ENCODE peak calls at places on chromosomes 1 and 21, in seven cellular contexts. T is esophagus squamous epithelium; D is HT-29; Z is stimulated activated naive CD4-positive, alpha-beta T cell; Y is NCI-H446 treated with DMSO at 0.1 percent for 48 hours; A is mesendoderm; F is activated B cell treated with CpG ODN at 0.5 μM for 24 hours. N is an unnamed sample.

GRCh38 chr21:46100426-46100825 is 2.5 kb downstream of the COL6A2 start:
- DNase-seq in F (no peak), D (no peak), A (no peak), Z (no peak), Y (no peak), T (no peak), N (no peak)

GRCh38 chr1:155004352-155005075 is 1.9 kb downstream of the ZBTB7B start:
- DNase-seq in Y (no peak), F (no peak), T (no peak), A (no peak), D (peak; percentile 36), Z (no peak), N (peak; percentile 20)

GRCh38 chr1:23793018-23793781 is 2.3 kb downstream of the LYPLA2 start:
- DNase-seq in Z (peak; percentile 25), Y (no peak), D (peak; percentile 97), T (no peak), A (peak; percentile 43), F (no peak), N (peak; percentile 47)

GRCh38 chr1:200423235-200423634 is 13.4 kb upstream of the ZNF281 start:
- DNase-seq in D (no peak), T (no peak), Y (no peak), A (peak; percentile 27), F (no peak), Z (no peak), N (no peak)

GRCh38 chr1:53330819-53331218 is 2.9 kb upstream of the LRP8 start:
- DNase-seq in Y (no peak), T (no peak), D (no peak), A (no peak), Z (no peak), F (peak; percentile 12), N (no peak)

GRCh38 chr1:72827285-72827684 is 544.9 kb upstream of the NEGR1 start:
- DNase-seq in Z (no peak), D (no peak), T (no peak), Y (no peak), F (no peak), A (peak; percentile 70), N (no peak)

GRCh38 chr1:10474613-10475507 is at the start of gene PEX14:
- DNase-seq in D (peak; percentile 89), T (peak; percentile 27), Z (peak; percentile 73), Y (peak; percentile 76), A (peak; percentile 96), F (peak; percentile 76), N (peak; percentile 81)

GRCh38 chr1:11488966-11489625 is 10.1 kb downstream of the DISP3 start:
- DNase-seq in T (no peak), F (no peak), Y (no peak), A (no peak), D (no peak), Z (no peak), N (no peak)

GRCh38 chr21:30391615-30392014 is 4.2 kb upstream of the KRTAP13-1 start:
- DNase-seq in T (no peak), F (no peak), Y (peak; percentile 90), D (no peak), Z (no peak), A (no peak), N (no peak)

GRCh38 chr1:31372051-31372450 is 825 bp downstream of the FABP3 start:
- DNase-seq in F (no peak), A (no peak), Y (no peak), T (no peak), Z (no peak), D (no peak), N (no peak)

GRCh38 chr1:38039386-38039933 is 7.1 kb downstream of the POU3F1 start:
- DNase-seq in D (no peak), Z (no peak), F (no peak), T (no peak), Y (no peak), A (no peak), N (no peak)

GRCh38 chr1:182955596-182956588 is 2.9 kb upstream of the SHCBP1L start:
- DNase-seq in Y (peak; percentile 13), Z (no peak), T (no peak), D (no peak), F (no peak), A (no peak), N (no peak)

GRCh38 chr1:230792691-230793462 is 45.7 kb downstream of the CAPN9 start:
- DNase-seq in F (no peak), T (no peak), D (peak; percentile 9), Y (no peak), A (peak; percentile 13), Z (no peak), N (no peak)

GRCh38 chr1:176897350-176898236 is 266.9 kb downstream of the ASTN1 start:
- DNase-seq in F (peak; percentile 23), Y (peak; percentile 31), A (peak; percentile 82), Z (no peak), T (no peak), D (peak; percentile 63), N (no peak)

N was measured in CD4-positive, alpha-beta memory T cell.